ENCODE peak calls at places on chromosomes 1 and 21, in six cellular contexts. One of them, this sample, is unnamed.

GRCh38 chr1:69203166-69203565 is 364.6 kb upstream of the LRRC7 start:
- DNase-seq in suprapubic skin: no peak
- DNase-seq in spleen: no peak
- DNase-seq in transverse colon: no peak
- DNase-seq in right lobe of liver: no peak
- DNase-seq in IMR-90: no peak
- DNase-seq in this sample: no peak

GRCh38 chr1:110390692-110391232 is at the start of gene SLC16A4:
- DNase-seq in suprapubic skin: no peak
- DNase-seq in transverse colon: no peak
- DNase-seq in right lobe of liver: no peak
- DNase-seq in IMR-90: peak; percentile 81
- DNase-seq in spleen: no peak
- DNase-seq in this sample: no peak

GRCh38 chr1:91605566-91605965 is 104.9 kb downstream of the CDC7 start:
- DNase-seq in right lobe of liver: no peak
- DNase-seq in transverse colon: no peak
- DNase-seq in IMR-90: no peak
- DNase-seq in suprapubic skin: no peak
- DNase-seq in spleen: no peak
- DNase-seq in this sample: no peak

GRCh38 chr1:204736861-204737260 is 51.3 kb upstream of the LRRN2 start:
- DNase-seq in right lobe of liver: no peak
- DNase-seq in IMR-90: no peak
- DNase-seq in spleen: no peak
- DNase-seq in suprapubic skin: no peak
- DNase-seq in transverse colon: no peak
- DNase-seq in this sample: no peak

GRCh38 chr1:28512058-28512611 is 6.3 kb downstream of the RCC1 start:
- DNase-seq in transverse colon: no peak
- DNase-seq in right lobe of liver: no peak
- DNase-seq in spleen: no peak
- DNase-seq in suprapubic skin: no peak
- DNase-seq in IMR-90: peak; percentile 37
- DNase-seq in this sample: no peak

GRCh38 chr1:147539122-147539575 is 2.2 kb upstream of the BCL9 start:
- DNase-seq in spleen: no peak
- DNase-seq in transverse colon: no peak
- DNase-seq in IMR-90: peak; percentile 98
- DNase-seq in right lobe of liver: no peak
- DNase-seq in suprapubic skin: no peak
- DNase-seq in this sample: peak; percentile 29

GRCh38 chr1:107474877-107475612 is 334.2 kb downstream of the NTNG1 start:
- DNase-seq in suprapubic skin: no peak
- DNase-seq in IMR-90: peak; percentile 2
- DNase-seq in spleen: no peak
- DNase-seq in transverse colon: no peak
- DNase-seq in right lobe of liver: no peak
- DNase-seq in this sample: no peak

GRCh38 chr1:6686294-6686693 is 15.3 kb downstream of the DNAJC11 start:
- DNase-seq in IMR-90: peak; percentile 50
- DNase-seq in right lobe of liver: no peak
- DNase-seq in spleen: no peak
- DNase-seq in suprapubic skin: no peak
- DNase-seq in transverse colon: no peak
- DNase-seq in this sample: no peak

GRCh38 chr1:87644500-87645245 is 316.0 kb downstream of the LMO4 start:
- DNase-seq in transverse colon: no peak
- DNase-seq in spleen: no peak
- DNase-seq in suprapubic skin: no peak
- DNase-seq in right lobe of liver: no peak
- DNase-seq in IMR-90: peak; percentile 71
- DNase-seq in this sample: no peak

GRCh38 chr1:23548704-23549143 is 10.6 kb downstream of the ID3 start:
- DNase-seq in suprapubic skin: no peak
- DNase-seq in transverse colon: peak; percentile 37
- DNase-seq in IMR-90: peak; percentile 51
- DNase-seq in right lobe of liver: no peak
- DNase-seq in spleen: peak; percentile 84
- DNase-seq in this sample: peak; percentile 38
- TF ChIP-seq POLR2A in suprapubic skin: no peak
- TF ChIP-seq POLR2A in transverse colon: no peak
- TF ChIP-seq POLR2A in IMR-90: no peak
- TF ChIP-seq POLR2A in right lobe of liver: no peak
- TF ChIP-seq POLR2A in spleen: no peak
- TF ChIP-seq POLR2A in this sample: no peak

GRCh38 chr21:25360593-25360992 is 246.7 kb downstream of the MRPL39 start:
- DNase-seq in right lobe of liver: no peak
- DNase-seq in suprapubic skin: no peak
- DNase-seq in spleen: no peak
- DNase-seq in IMR-90: no peak
- DNase-seq in transverse colon: no peak
- DNase-seq in this sample: no peak

GRCh38 chr21:25362375-25363267 is 244.7 kb downstream of the MRPL39 start:
- DNase-seq in IMR-90: no peak
- DNase-seq in spleen: peak; percentile 45
- DNase-seq in right lobe of liver: no peak
- DNase-seq in suprapubic skin: no peak
- DNase-seq in transverse colon: no peak
- DNase-seq in this sample: no peak

GRCh38 chr21:25361765-25362164 is 245.5 kb downstream of the MRPL39 start:
- DNase-seq in transverse colon: no peak
- DNase-seq in right lobe of liver: no peak
- DNase-seq in spleen: peak; percentile 36
- DNase-seq in suprapubic skin: no peak
- DNase-seq in IMR-90: no peak
- DNase-seq in this sample: no peak

GRCh38 chr21:25359724-25360123 is 247.6 kb downstream of the MRPL39 start:
- DNase-seq in suprapubic skin: no peak
- DNase-seq in IMR-90: no peak
- DNase-seq in spleen: no peak
- DNase-seq in right lobe of liver: no peak
- DNase-seq in transverse colon: no peak
- DNase-seq in this sample: peak; percentile 31

GRCh38 chr21:25361097-25361496 is 246.2 kb downstream of the MRPL39 start:
- DNase-seq in IMR-90: no peak
- DNase-seq in spleen: no peak
- DNase-seq in transverse colon: no peak
- DNase-seq in suprapubic skin: no peak
- DNase-seq in right lobe of liver: no peak
- DNase-seq in this sample: no peak
- TF ChIP-seq CTCF in IMR-90: no peak
- TF ChIP-seq CTCF in spleen: no peak
- TF ChIP-seq CTCF in transverse colon: no peak
- TF ChIP-seq CTCF in suprapubic skin: no peak
- TF ChIP-seq CTCF in right lobe of liver: no peak
- TF ChIP-seq CTCF in this sample: no peak

DNA sequence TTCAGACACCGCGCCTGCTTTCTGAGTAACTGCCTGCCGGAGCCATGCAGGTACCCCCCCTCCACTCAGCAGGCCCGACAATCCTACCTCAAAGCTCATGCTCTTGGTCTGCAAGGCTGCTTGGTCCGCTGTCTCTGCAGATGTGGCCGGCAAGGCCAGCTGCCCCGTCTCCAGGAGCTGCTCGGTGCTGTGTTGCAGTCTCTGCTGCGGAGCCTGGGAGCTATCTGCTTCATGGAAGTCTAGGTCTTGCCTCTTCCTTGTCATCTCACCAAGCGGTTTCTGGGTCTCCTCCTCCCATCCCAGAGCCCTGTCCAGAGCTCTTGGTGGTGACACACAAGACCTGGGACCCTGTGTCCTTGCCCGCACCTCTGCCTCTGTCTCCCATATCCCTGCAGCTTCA is 24.0 kb upstream of the GNPAT start:
- DNase-seq in spleen: peak; percentile 59
- DNase-seq in right lobe of liver: no peak
- DNase-seq in transverse colon: no peak
- DNase-seq in IMR-90: no peak
- DNase-seq in suprapubic skin: peak; percentile 59
- DNase-seq in this sample: no peak
- TF ChIP-seq POLR2A in spleen: no peak
- TF ChIP-seq POLR2A in right lobe of liver: no peak
- TF ChIP-seq POLR2A in transverse colon: no peak
- TF ChIP-seq POLR2A in IMR-90: no peak
- TF ChIP-seq POLR2A in suprapubic skin: no peak
- TF ChIP-seq POLR2A in this sample: no peak

GRCh38 chr1:34975312-34975711 is 9.8 kb downstream of the TMEM35B start:
- DNase-seq in IMR-90: peak; percentile 12
- DNase-seq in right lobe of liver: no peak
- DNase-seq in transverse colon: no peak
- DNase-seq in spleen: no peak
- DNase-seq in suprapubic skin: no peak
- DNase-seq in this sample: no peak
- TF ChIP-seq CTCF in IMR-90: no peak
- TF ChIP-seq CTCF in right lobe of liver: no peak
- TF ChIP-seq CTCF in transverse colon: no peak
- TF ChIP-seq CTCF in spleen: no peak
- TF ChIP-seq CTCF in suprapubic skin: no peak
- TF ChIP-seq CTCF in this sample: no peak

GRCh38 chr1:223482132-223482531 is 88.9 kb downstream of the CCDC185 start:
- DNase-seq in suprapubic skin: no peak
- DNase-seq in transverse colon: no peak
- DNase-seq in right lobe of liver: no peak
- DNase-seq in spleen: no peak
- DNase-seq in IMR-90: no peak
- DNase-seq in this sample: no peak
- TF ChIP-seq POLR2A in suprapubic skin: no peak
- TF ChIP-seq POLR2A in transverse colon: no peak
- TF ChIP-seq POLR2A in right lobe of liver: no peak
- TF ChIP-seq POLR2A in spleen: no peak
- TF ChIP-seq POLR2A in IMR-90: no peak
- TF ChIP-seq POLR2A in this sample: no peak

DNA sequence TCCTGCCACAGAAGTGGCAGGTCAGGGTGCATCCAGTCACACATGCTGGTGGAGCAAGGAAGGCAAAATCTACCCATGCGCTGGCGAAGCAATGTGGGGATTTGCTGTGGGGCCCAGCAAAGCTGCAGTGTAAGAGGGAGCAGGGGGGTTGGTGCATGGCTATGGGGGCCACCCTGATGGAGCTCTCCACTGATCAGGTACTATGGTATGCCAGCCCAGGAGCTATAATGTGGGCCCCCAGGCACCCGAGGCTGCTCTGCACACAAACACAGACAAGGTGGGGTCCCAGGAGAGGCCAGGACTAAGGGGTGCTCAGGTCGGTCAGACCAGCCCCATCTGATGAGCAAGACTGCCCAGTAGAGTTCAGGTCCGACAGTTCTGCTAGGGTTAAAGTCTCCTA is 213.5 kb downstream of the ZC3H11B start:
- DNase-seq in right lobe of liver: no peak
- DNase-seq in suprapubic skin: no peak
- DNase-seq in spleen: no peak
- DNase-seq in transverse colon: no peak
- DNase-seq in IMR-90: no peak
- DNase-seq in this sample: no peak
- TF ChIP-seq CTCF in right lobe of liver: no peak
- TF ChIP-seq CTCF in suprapubic skin: no peak
- TF ChIP-seq CTCF in spleen: no peak
- TF ChIP-seq CTCF in transverse colon: no peak
- TF ChIP-seq CTCF in IMR-90: no peak
- TF ChIP-seq CTCF in this sample: no peak

DNA sequence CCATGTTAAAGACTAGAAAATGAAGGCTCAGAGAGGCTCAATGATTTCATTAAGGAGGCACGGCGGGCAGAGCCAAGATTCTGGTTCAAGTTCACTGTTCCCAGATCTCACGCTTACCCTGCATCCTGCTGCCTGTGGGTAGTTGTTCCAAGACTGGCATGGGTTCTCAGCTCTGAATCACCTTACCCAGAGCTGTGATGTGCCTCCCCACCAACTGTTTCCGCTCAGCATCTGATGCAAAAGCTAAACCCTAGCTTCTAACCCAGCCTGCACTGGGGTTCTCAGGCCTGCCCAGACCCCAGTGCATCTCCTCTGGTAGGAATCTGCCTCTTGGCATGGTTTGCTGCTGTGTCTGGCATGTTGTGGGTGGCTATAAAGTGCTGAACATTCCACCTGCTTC is 11.8 kb downstream of the TNR start:
- DNase-seq in IMR-90: no peak
- DNase-seq in suprapubic skin: no peak
- DNase-seq in right lobe of liver: no peak
- DNase-seq in spleen: no peak
- DNase-seq in transverse colon: no peak
- DNase-seq in this sample: no peak
- TF ChIP-seq POLR2A in IMR-90: no peak
- TF ChIP-seq POLR2A in suprapubic skin: no peak
- TF ChIP-seq POLR2A in right lobe of liver: no peak
- TF ChIP-seq POLR2A in spleen: no peak
- TF ChIP-seq POLR2A in transverse colon: no peak
- TF ChIP-seq POLR2A in this sample: no peak

GRCh38 chr1:156775799-156776198 is 8.5 kb downstream of the PRCC start:
- DNase-seq in suprapubic skin: no peak
- DNase-seq in spleen: no peak
- DNase-seq in transverse colon: no peak
- DNase-seq in right lobe of liver: no peak
- DNase-seq in IMR-90: no peak
- DNase-seq in this sample: no peak

GRCh38 chr1:156772728-156773497 is 5.6 kb downstream of the PRCC start:
- DNase-seq in suprapubic skin: no peak
- DNase-seq in right lobe of liver: no peak
- DNase-seq in transverse colon: no peak
- DNase-seq in IMR-90: no peak
- DNase-seq in spleen: no peak
- DNase-seq in this sample: no peak

GRCh38 chr1:156776942-156777341 is 9.6 kb downstream of the PRCC start:
- DNase-seq in IMR-90: no peak
- DNase-seq in right lobe of liver: no peak
- DNase-seq in suprapubic skin: no peak
- DNase-seq in spleen: no peak
- DNase-seq in transverse colon: no peak
- DNase-seq in this sample: no peak

GRCh38 chr1:156772222-156772621 is 4.9 kb downstream of the PRCC start:
- DNase-seq in transverse colon: no peak
- DNase-seq in spleen: no peak
- DNase-seq in suprapubic skin: no peak
- DNase-seq in right lobe of liver: no peak
- DNase-seq in IMR-90: no peak
- DNase-seq in this sample: no peak

DNA sequence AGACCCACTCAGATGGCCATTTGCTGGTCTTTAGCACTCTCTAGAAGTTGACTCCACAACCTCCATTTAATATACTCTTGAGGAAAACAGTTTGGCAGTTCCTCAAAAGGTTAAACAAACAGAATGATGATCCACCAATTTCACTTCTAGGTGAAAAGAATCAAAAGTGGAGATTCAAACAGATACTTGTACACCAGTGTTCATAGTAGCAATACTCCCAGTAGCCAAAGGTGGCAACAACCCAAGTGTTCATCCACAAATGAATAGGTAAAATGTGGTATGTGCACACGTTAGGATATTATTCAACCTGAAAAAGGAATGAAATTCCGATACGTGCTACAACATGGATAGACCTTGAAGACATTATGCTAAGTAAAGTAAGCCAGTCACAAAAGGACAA is 6.3 kb downstream of the PRCC start:
- DNase-seq in right lobe of liver: no peak
- DNase-seq in IMR-90: no peak
- DNase-seq in transverse colon: no peak
- DNase-seq in suprapubic skin: no peak
- DNase-seq in spleen: no peak
- DNase-seq in this sample: no peak
- TF ChIP-seq CTCF in right lobe of liver: no peak
- TF ChIP-seq CTCF in IMR-90: no peak
- TF ChIP-seq CTCF in transverse colon: no peak
- TF ChIP-seq CTCF in suprapubic skin: no peak
- TF ChIP-seq CTCF in spleen: no peak
- TF ChIP-seq CTCF in this sample: no peak

GRCh38 chr1:42035830-42036604 is 117.2 kb upstream of the GUCA2B start:
- DNase-seq in right lobe of liver: peak; percentile 97
- DNase-seq in IMR-90: peak; percentile 85
- DNase-seq in transverse colon: peak; percentile 98
- DNase-seq in suprapubic skin: peak; percentile 97
- DNase-seq in spleen: peak; percentile 99
- DNase-seq in this sample: peak; percentile 98
- TF ChIP-seq POLR2A in right lobe of liver: peak; percentile 42
- TF ChIP-seq POLR2A in IMR-90: no peak
- TF ChIP-seq POLR2A in transverse colon: peak; percentile 30
- TF ChIP-seq POLR2A in suprapubic skin: no peak
- TF ChIP-seq POLR2A in spleen: no peak
- TF ChIP-seq POLR2A in this sample: peak; percentile 36

This sample was measured in body of pancreas.